ENCODE peak calls at places on chromosomes 16 and 17, in six cellular contexts. One of them, this sample, is unnamed. For H3K27me3, the result is how much of the 10 kb centered on the place peaks cover.

GRCh38 chr17:48589831-48590602 is at the start of gene HOXB3:
- DNase-seq in cardiac muscle cell: no peak
- DNase-seq in breast epithelium: no peak
- DNase-seq in ovary: no peak
- DNase-seq in adrenal gland: no peak
- DNase-seq in fibroblast of lung: no peak
- DNase-seq in this sample: no peak

GRCh38 chr16:71956500-71956899 is 43.7 kb downstream of the PKD1L3 start:
- DNase-seq in cardiac muscle cell: no peak
- DNase-seq in ovary: no peak
- DNase-seq in breast epithelium: no peak
- DNase-seq in adrenal gland: no peak
- DNase-seq in fibroblast of lung: no peak
- DNase-seq in this sample: no peak

GRCh38 chr17:17563530-17563929 is 28.0 kb downstream of the PEMT start:
- DNase-seq in breast epithelium: no peak
- DNase-seq in fibroblast of lung: no peak
- DNase-seq in adrenal gland: no peak
- DNase-seq in cardiac muscle cell: no peak
- DNase-seq in ovary: no peak
- DNase-seq in this sample: no peak

GRCh38 chr16:16138034-16138635 is 85.2 kb downstream of the ABCC6 start:
- DNase-seq in fibroblast of lung: no peak
- DNase-seq in ovary: no peak
- DNase-seq in breast epithelium: no peak
- DNase-seq in adrenal gland: no peak
- DNase-seq in cardiac muscle cell: no peak
- DNase-seq in this sample: no peak

GRCh38 chr16:87844374-87844733 is 25.0 kb downstream of the SLC7A5 start:
- DNase-seq in adrenal gland: no peak
- DNase-seq in fibroblast of lung: peak
- DNase-seq in cardiac muscle cell: no peak
- DNase-seq in ovary: no peak
- DNase-seq in breast epithelium: no peak
- DNase-seq in this sample: no peak

GRCh38 chr17:43316522-43317142 is 82.2 kb upstream of the ARL4D start:
- DNase-seq in ovary: no peak
- DNase-seq in cardiac muscle cell: peak
- DNase-seq in adrenal gland: no peak
- DNase-seq in breast epithelium: no peak
- DNase-seq in fibroblast of lung: no peak
- DNase-seq in this sample: no peak

GRCh38 chr17:19897901-19898300 is 30.2 kb upstream of the ULK2 start:
- DNase-seq in cardiac muscle cell: no peak
- DNase-seq in ovary: no peak
- DNase-seq in adrenal gland: no peak
- DNase-seq in fibroblast of lung: peak
- DNase-seq in breast epithelium: no peak
- DNase-seq in this sample: no peak

GRCh38 chr16:877242-878065 is 76.9 kb upstream of the GNG13 start:
- DNase-seq in ovary: no peak
- DNase-seq in adrenal gland: no peak
- DNase-seq in fibroblast of lung: no peak
- DNase-seq in cardiac muscle cell: no peak
- DNase-seq in breast epithelium: no peak
- DNase-seq in this sample: no peak

GRCh38 chr16:69741519-69741918 is 13.2 kb downstream of the NOB1 start:
- DNase-seq in breast epithelium: no peak
- DNase-seq in adrenal gland: no peak
- DNase-seq in ovary: no peak
- DNase-seq in cardiac muscle cell: no peak
- DNase-seq in fibroblast of lung: peak
- DNase-seq in this sample: no peak

GRCh38 chr16:88681084-88681680 is 5.1 kb downstream of the SNAI3 start:
- DNase-seq in ovary: no peak
- DNase-seq in breast epithelium: no peak
- DNase-seq in adrenal gland: no peak
- DNase-seq in cardiac muscle cell: no peak
- DNase-seq in fibroblast of lung: no peak
- DNase-seq in this sample: peak

GRCh38 chr16:66588981-66589713 is 9.9 kb downstream of the CMTM2 start:
- DNase-seq in adrenal gland: peak
- DNase-seq in fibroblast of lung: no peak
- DNase-seq in breast epithelium: no peak
- DNase-seq in cardiac muscle cell: no peak
- DNase-seq in ovary: no peak
- DNase-seq in this sample: peak

GRCh38 chr17:10031102-10031501 is 126.0 kb upstream of the RCVRN start:
- DNase-seq in adrenal gland: no peak
- DNase-seq in ovary: no peak
- DNase-seq in fibroblast of lung: no peak
- DNase-seq in cardiac muscle cell: no peak
- DNase-seq in breast epithelium: no peak
- DNase-seq in this sample: no peak

GRCh38 chr16:84339316-84339715 is 29.0 kb upstream of the ATP2C2 start:
- DNase-seq in ovary: no peak
- DNase-seq in fibroblast of lung: no peak
- DNase-seq in cardiac muscle cell: no peak
- DNase-seq in breast epithelium: no peak
- DNase-seq in adrenal gland: no peak
- DNase-seq in this sample: no peak

GRCh38 chr16:84548971-84549844 is 44.7 kb upstream of the MEAK7 start:
- DNase-seq in breast epithelium: no peak
- DNase-seq in cardiac muscle cell: no peak
- DNase-seq in fibroblast of lung: peak
- DNase-seq in adrenal gland: peak
- DNase-seq in ovary: no peak
- DNase-seq in this sample: peak

GRCh38 chr16:23709536-23709935 is 3.5 kb downstream of the ERN2 start:
- DNase-seq in cardiac muscle cell: no peak
- DNase-seq in ovary: no peak
- DNase-seq in breast epithelium: no peak
- DNase-seq in adrenal gland: no peak
- DNase-seq in fibroblast of lung: no peak
- DNase-seq in this sample: no peak

GRCh38 chr16:10992797-10993196 is 48.4 kb downstream of the CLEC16A start:
- DNase-seq in ovary: no peak
- DNase-seq in cardiac muscle cell: no peak
- DNase-seq in breast epithelium: no peak
- DNase-seq in fibroblast of lung: peak
- DNase-seq in adrenal gland: peak
- DNase-seq in this sample: no peak

GRCh38 chr16:7321661-7322060 is 11.0 kb upstream of the RBFOX1 start:
- DNase-seq in ovary: no peak
- DNase-seq in breast epithelium: no peak
- DNase-seq in cardiac muscle cell: no peak
- DNase-seq in adrenal gland: no peak
- DNase-seq in fibroblast of lung: no peak
- DNase-seq in this sample: no peak

GRCh38 chr16:27625050-27625697 is 75.2 kb downstream of the KATNIP start:
- DNase-seq in adrenal gland: peak
- DNase-seq in fibroblast of lung: peak
- DNase-seq in breast epithelium: no peak
- DNase-seq in ovary: no peak
- DNase-seq in cardiac muscle cell: no peak
- DNase-seq in this sample: no peak

GRCh38 chr16:12341423-12341822 is 364.9 kb downstream of the SNX29 start:
- DNase-seq in ovary: no peak
- DNase-seq in adrenal gland: no peak
- DNase-seq in cardiac muscle cell: no peak
- DNase-seq in fibroblast of lung: peak
- DNase-seq in breast epithelium: no peak
- DNase-seq in this sample: no peak

GRCh38 chr16:81522141-81522701 is 77.6 kb downstream of the CMIP start:
- DNase-seq in ovary: no peak
- DNase-seq in fibroblast of lung: no peak
- DNase-seq in cardiac muscle cell: no peak
- DNase-seq in adrenal gland: no peak
- DNase-seq in breast epithelium: no peak
- DNase-seq in this sample: no peak

GRCh38 chr17:17028059-17028877 is 14.0 kb upstream of the MPRIP start:
- DNase-seq in fibroblast of lung: peak
- DNase-seq in ovary: no peak
- DNase-seq in adrenal gland: peak
- DNase-seq in breast epithelium: peak
- DNase-seq in cardiac muscle cell: no peak
- DNase-seq in this sample: peak

DNA sequence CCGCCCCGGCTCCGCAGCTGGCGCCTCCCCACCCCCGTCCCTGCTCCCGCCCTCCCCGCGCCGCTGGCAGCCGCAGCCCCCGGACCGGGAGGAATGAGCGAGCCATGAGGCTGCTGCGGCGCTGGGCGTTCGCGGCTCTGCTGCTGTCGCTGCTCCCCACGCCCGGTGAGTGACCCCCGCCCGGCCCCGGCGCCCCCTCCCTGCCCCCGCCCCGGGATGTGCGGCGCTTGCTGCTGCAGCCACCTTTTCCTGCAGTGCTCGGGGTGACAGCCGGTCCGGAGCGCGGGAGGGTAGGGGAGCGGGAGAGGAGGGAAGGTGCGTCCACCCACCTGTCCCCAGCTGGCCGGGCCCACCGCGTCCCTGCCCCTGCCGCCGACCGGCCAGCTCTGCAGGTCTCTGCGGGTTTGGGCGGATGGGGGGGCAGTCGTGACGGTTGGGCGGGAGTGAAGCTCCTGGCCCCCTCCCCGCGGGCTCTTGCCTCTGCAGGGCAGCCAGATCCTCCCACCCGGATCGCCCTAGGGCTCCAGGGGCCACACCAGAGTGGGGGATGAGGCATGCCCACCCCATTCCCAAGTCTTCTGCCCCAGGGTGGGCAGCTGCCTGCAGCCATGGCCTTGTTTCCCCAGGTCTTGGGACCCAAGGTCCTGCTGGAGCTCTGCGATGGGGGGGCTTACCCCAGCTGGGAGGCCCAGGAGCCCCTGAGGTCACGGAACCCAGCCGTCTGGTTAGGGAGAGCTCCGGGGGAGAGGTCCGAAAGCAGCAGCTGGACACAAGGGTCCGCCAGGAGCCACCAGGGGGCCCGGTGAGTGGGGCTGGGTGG is 518 bp downstream of the ADAM11 start:
- DNase-seq in adrenal gland: no peak
- DNase-seq in breast epithelium: no peak
- DNase-seq in ovary: no peak
- DNase-seq in cardiac muscle cell: peak
- DNase-seq in fibroblast of lung: no peak
- DNase-seq in this sample: no peak
- H3K4me3 ChIP-seq in adrenal gland: no peak
- H3K4me3 ChIP-seq in breast epithelium: peak
- H3K4me3 ChIP-seq in ovary: peak
- H3K4me3 ChIP-seq in cardiac muscle cell: peak
- H3K4me3 ChIP-seq in fibroblast of lung: peak
- H3K4me3 ChIP-seq in this sample: peak

GRCh38 chr17:28819582-28819981 is 23.0 kb downstream of the FAM222B start:
- DNase-seq in cardiac muscle cell: no peak
- DNase-seq in breast epithelium: no peak
- DNase-seq in adrenal gland: no peak
- DNase-seq in ovary: no peak
- DNase-seq in fibroblast of lung: no peak
- DNase-seq in this sample: no peak

GRCh38 chr17:28816540-28816939 is 26.1 kb downstream of the FAM222B start:
- DNase-seq in breast epithelium: no peak
- DNase-seq in cardiac muscle cell: no peak
- DNase-seq in ovary: no peak
- DNase-seq in adrenal gland: no peak
- DNase-seq in fibroblast of lung: no peak
- DNase-seq in this sample: no peak

GRCh38 chr17:28812980-28813377 is 29.6 kb downstream of the FAM222B start:
- DNase-seq in breast epithelium: no peak
- DNase-seq in ovary: no peak
- DNase-seq in cardiac muscle cell: no peak
- DNase-seq in fibroblast of lung: no peak
- DNase-seq in adrenal gland: no peak
- DNase-seq in this sample: no peak

GRCh38 chr17:28818705-28819295 is 23.8 kb downstream of the FAM222B start:
- DNase-seq in cardiac muscle cell: no peak
- DNase-seq in breast epithelium: no peak
- DNase-seq in ovary: no peak
- DNase-seq in adrenal gland: no peak
- DNase-seq in fibroblast of lung: no peak
- DNase-seq in this sample: no peak
- H3K27ac ChIP-seq in cardiac muscle cell: no peak
- H3K27ac ChIP-seq in breast epithelium: no peak
- H3K27ac ChIP-seq in ovary: no peak
- H3K27ac ChIP-seq in adrenal gland: no peak
- H3K27ac ChIP-seq in fibroblast of lung: no peak
- H3K27ac ChIP-seq in this sample: no peak

DNA sequence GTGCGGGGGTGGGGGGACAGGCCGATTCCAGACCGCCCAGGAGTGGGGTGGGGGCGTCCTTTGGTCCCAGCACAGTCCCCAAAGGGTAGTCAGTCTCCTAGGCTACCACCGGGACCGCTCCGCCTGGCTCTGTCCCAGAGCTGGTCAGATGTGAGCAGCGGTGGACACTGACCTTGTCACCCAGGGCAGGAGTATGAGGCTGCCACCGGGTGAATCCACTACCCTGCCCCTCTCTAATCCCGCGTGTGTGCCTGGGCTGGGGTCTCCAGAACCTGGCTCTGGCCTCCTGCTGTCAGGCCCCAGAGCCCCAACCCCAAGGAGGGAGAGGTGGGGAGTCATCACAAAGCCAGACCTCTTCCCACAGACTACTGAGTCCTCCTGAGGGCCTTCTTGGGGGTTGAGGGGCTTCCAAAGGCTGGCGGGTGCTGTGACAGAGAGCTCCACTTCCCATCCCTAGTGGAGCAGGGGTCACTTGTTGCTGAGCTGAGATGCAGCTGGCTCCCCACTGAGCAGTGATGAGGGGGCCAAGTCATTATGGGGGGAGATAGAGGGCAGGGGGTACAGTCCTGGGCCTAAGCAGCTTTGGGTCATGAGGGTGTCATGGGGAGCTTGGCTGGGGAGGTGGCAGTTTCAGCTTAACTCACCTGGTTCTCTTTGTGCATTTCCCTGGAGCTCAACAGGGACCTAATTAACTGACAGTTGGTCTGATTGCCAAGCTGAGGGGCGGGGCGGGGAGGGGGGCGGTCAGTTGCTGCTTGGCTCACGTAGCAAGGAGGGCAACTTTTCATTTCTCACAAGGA is 1.2 kb downstream of the PPP1R1B start:
- DNase-seq in ovary: no peak
- DNase-seq in breast epithelium: no peak
- DNase-seq in cardiac muscle cell: no peak
- DNase-seq in adrenal gland: no peak
- DNase-seq in fibroblast of lung: no peak
- DNase-seq in this sample: no peak
- H3K27me3 ChIP-seq in ovary: under half
- H3K27me3 ChIP-seq in breast epithelium: under half
- H3K27me3 ChIP-seq in cardiac muscle cell: under half
- H3K27me3 ChIP-seq in adrenal gland: under half
- H3K27me3 ChIP-seq in fibroblast of lung: half or more
- H3K27me3 ChIP-seq in this sample: under half

GRCh38 chr16:47229053-47229640 is 85.4 kb upstream of the NETO2 start:
- DNase-seq in fibroblast of lung: no peak
- DNase-seq in adrenal gland: no peak
- DNase-seq in ovary: no peak
- DNase-seq in cardiac muscle cell: no peak
- DNase-seq in breast epithelium: no peak
- DNase-seq in this sample: no peak

GRCh38 chr16:47228241-47228640 is 84.5 kb upstream of the NETO2 start:
- DNase-seq in cardiac muscle cell: no peak
- DNase-seq in fibroblast of lung: no peak
- DNase-seq in ovary: no peak
- DNase-seq in breast epithelium: no peak
- DNase-seq in adrenal gland: no peak
- DNase-seq in this sample: no peak

GRCh38 chr16:47230296-47230695 is 86.6 kb upstream of the NETO2 start:
- DNase-seq in fibroblast of lung: no peak
- DNase-seq in adrenal gland: no peak
- DNase-seq in ovary: no peak
- DNase-seq in breast epithelium: no peak
- DNase-seq in cardiac muscle cell: no peak
- DNase-seq in this sample: no peak

GRCh38 chr16:47229651-47230050 is 85.9 kb upstream of the NETO2 start:
- DNase-seq in cardiac muscle cell: no peak
- DNase-seq in fibroblast of lung: no peak
- DNase-seq in adrenal gland: no peak
- DNase-seq in breast epithelium: no peak
- DNase-seq in ovary: no peak
- DNase-seq in this sample: no peak
- H3K4me3 ChIP-seq in cardiac muscle cell: no peak
- H3K4me3 ChIP-seq in fibroblast of lung: no peak
- H3K4me3 ChIP-seq in adrenal gland: no peak
- H3K4me3 ChIP-seq in breast epithelium: no peak
- H3K4me3 ChIP-seq in ovary: no peak
- H3K4me3 ChIP-seq in this sample: no peak

This sample was measured in psoas muscle.